ENCODE peak calls at places on chromosomes 7 and 10, in nine cellular contexts. M is coronary artery; Y is mammary epithelial cell; U is KBM-7; N is activated CD8-positive, alpha-beta memory T cell treated with anti-CD3 and anti-CD28 coated beads for 1 hour; S is effector memory CD8-positive, alpha-beta T cell; W is GM19239; X is stimulated activated CD8-positive, alpha-beta memory T cell treated with anti-CD3 and anti-CD28 coated beads, Interleukin-4, amount 100 ng/mL, for 48 hours; L is WTC11. F is an unnamed sample.

GRCh38 chr7:139776486-139777303 is 1.1 kb downstream of the HIPK2 start:
- DNase-seq in M (no peak), Y (no peak), U (peak), N (no peak), S (no peak), W (peak), X (no peak), L (no peak), F (no peak)

GRCh38 chr7:1361756-1362125 is 97.5 kb downstream of the MICALL2 start:
- DNase-seq in M (no peak), Y (no peak), U (no peak), N (no peak), S (no peak), W (no peak), X (no peak), L (no peak), F (no peak)

GRCh38 chr10:24958701-24959392 is 6.4 kb upstream of the PRTFDC1 start:
- DNase-seq in M (no peak), Y (peak), U (no peak), N (no peak), S (no peak), W (no peak), X (no peak), L (no peak), F (no peak)

GRCh38 chr10:119070395-119071165 is 10.0 kb downstream of the EIF3A start:
- DNase-seq in M (no peak), Y (no peak), U (no peak), N (no peak), S (no peak), W (no peak), X (no peak), L (no peak), F (no peak)

GRCh38 chr7:29139191-29139590 is 7.1 kb downstream of the CPVL start:
- DNase-seq in M (no peak), Y (peak), U (no peak), N (no peak), S (no peak), W (no peak), X (no peak), L (no peak), F (no peak)

GRCh38 chr7:139943391-139943790 is 114.3 kb downstream of the TBXAS1 start:
- DNase-seq in M (no peak), Y (no peak), U (no peak), N (no peak), S (no peak), W (no peak), X (no peak), L (no peak), F (no peak)

GRCh38 chr10:58641095-58641531 is 128.4 kb downstream of the BICC1 start:
- DNase-seq in M (no peak), Y (peak), U (peak), N (no peak), S (no peak), W (no peak), X (no peak), L (no peak), F (no peak)

GRCh38 chr7:95859434-95859833 is 87.1 kb downstream of the DYNC1I1 start:
- DNase-seq in M (no peak), Y (peak), U (no peak), N (no peak), S (no peak), W (no peak), X (no peak), L (peak), F (no peak)

GRCh38 chr10:82282782-82283456 is 407.9 kb downstream of the NRG3 start:
- DNase-seq in M (no peak), Y (no peak), U (no peak), N (no peak), S (no peak), W (no peak), X (no peak), L (no peak), F (no peak)

GRCh38 chr10:95133016-95133752 is 60.9 kb upstream of the ACSM6 start:
- DNase-seq in M (no peak), Y (peak), U (peak), N (peak), S (peak), W (peak), X (peak), L (peak), F (peak)

GRCh38 chr10:91198781-91199180 is 21.7 kb upstream of the PCGF5 start:
- DNase-seq in M (no peak), Y (peak), U (peak), N (no peak), S (no peak), W (peak), X (no peak), L (no peak), F (peak)